ENCODE peak calls at places on chromosomes 1 and 21, in four cellular contexts. R is SW480, N is hypothalamus, T is NCI-H1105. P is an unnamed sample.

GRCh38 chr1:202193614-202194327 is at the start of gene LGR6:
- DNase-seq in R (no peak), N (no peak), T (no peak), P (no peak)

GRCh38 chr1:152107984-152108898 is 7.0 kb downstream of the TCHH start:
- DNase-seq in R (peak), N (no peak), T (no peak), P (no peak)

GRCh38 chr1:175079338-175079737 is 11.7 kb downstream of the TNN start:
- DNase-seq in R (no peak), N (no peak), T (no peak), P (no peak)

GRCh38 chr1:202047977-202048376 is 37.6 kb downstream of the ELF3 start:
- DNase-seq in R (no peak), N (no peak), T (no peak), P (no peak)

GRCh38 chr1:156935719-156936118 is 15.3 kb downstream of the LRRC71 start:
- DNase-seq in R (no peak), N (no peak), T (no peak), P (no peak)

GRCh38 chr1:224333309-224333926 is 3.4 kb upstream of the NVL start:
- DNase-seq in R (peak), N (no peak), T (peak), P (peak)

GRCh38 chr1:156642265-156643185 is 608 bp downstream of the BCAN start:
- DNase-seq in R (no peak), N (peak), T (no peak), P (no peak)

GRCh38 chr1:12339410-12339809 is 109.6 kb downstream of the VPS13D start:
- DNase-seq in R (no peak), N (no peak), T (no peak), P (no peak)

GRCh38 chr1:111032295-111032897 is 68.7 kb upstream of the LRIF1 start:
- DNase-seq in R (peak), N (no peak), T (peak), P (peak)

GRCh38 chr1:225465793-225466517 is 38.1 kb upstream of the LBR start:
- DNase-seq in R (no peak), N (no peak), T (no peak), P (no peak)

GRCh38 chr1:165836664-165837482 is 9.5 kb downstream of the UCK2 start:
- DNase-seq in R (no peak), N (no peak), T (no peak), P (no peak)

GRCh38 chr1:54986532-54986931 is 6.1 kb downstream of the TMEM61 start:
- DNase-seq in R (no peak), N (no peak), T (no peak), P (no peak)

GRCh38 chr1:177118901-177119300 is 45.6 kb downstream of the ASTN1 start:
- DNase-seq in R (no peak), N (no peak), T (no peak), P (no peak)

GRCh38 chr1:50279622-50280320 is 143.5 kb downstream of the DMRTA2 start:
- DNase-seq in R (peak), N (no peak), T (no peak), P (peak)

GRCh38 chr1:211484738-211485479 is 7.1 kb downstream of the RD3 start:
- DNase-seq in R (no peak), N (no peak), T (no peak), P (no peak)

GRCh38 chr1:66000033-66000637 is 207.4 kb downstream of the PDE4B start:
- DNase-seq in R (no peak), N (no peak), T (no peak), P (peak)

GRCh38 chr1:218156602-218157001 is 128.5 kb upstream of the RRP15 start:
- DNase-seq in R (no peak), N (no peak), T (no peak), P (no peak)

GRCh38 chr21:45385549-45386050 is 19.4 kb upstream of the COL18A1 start:
- DNase-seq in R (no peak), N (no peak), T (no peak), P (no peak)

GRCh38 chr1:67347688-67348472 is 40.2 kb downstream of the IL12RB2 start:
- DNase-seq in R (peak), N (no peak), T (peak), P (peak)

GRCh38 chr1:34709547-34709946 is 45.3 kb upstream of the GJB5 start:
- DNase-seq in R (no peak), N (no peak), T (no peak), P (peak)

GRCh38 chr1:37741130-37741529 is 23.8 kb downstream of the EPHA10 start:
- DNase-seq in R (no peak), N (no peak), T (no peak), P (peak)

GRCh38 chr1:4218619-4219018 is 318.5 kb upstream of the C1orf174 start:
- DNase-seq in R (no peak), N (no peak), T (no peak), P (no peak)

GRCh38 chr1:203555484-203556046 is 61.6 kb downstream of the OPTC start:
- DNase-seq in R (no peak), N (no peak), T (no peak), P (no peak)

GRCh38 chr1:156150107-156151000 is 3.0 kb upstream of the SEMA4A start:
- DNase-seq in R (no peak), N (peak), T (no peak), P (no peak)

P was measured in A673.